ENCODE peak calls at places on chromosome 22, in six cellular contexts. A is fibroblast of lung; J is HL-60; C is effector CD4-positive, alpha-beta T cell; Z is left colon; T is NCI-H1694 treated with DMSO at 0.1 percent for 48 hours. N is an unnamed sample.

GRCh38 chr22:44550666-44551491 is 52.8 kb upstream of the RTL6 start:
- DNase-seq in T (peak), Z (peak), A (peak), J (peak), C (no peak), N (no peak)

GRCh38 chr22:20145832-20146223 is 5.0 kb downstream of the CCDC188 start:
- DNase-seq in A (no peak), T (no peak), Z (no peak), C (no peak), J (no peak), N (no peak)

GRCh38 chr22:22558071-22558971 is 744 bp downstream of the PRAME start:
- DNase-seq in J (no peak), C (no peak), T (no peak), A (no peak), Z (no peak), N (no peak)

GRCh38 chr22:43343262-43343988 is at the start of gene SCUBE1:
- DNase-seq in Z (no peak), A (no peak), C (peak), J (peak), T (peak), N (peak)

GRCh38 chr22:48618326-48618725 is 1209.3 kb downstream of the BRD1 start:
- DNase-seq in Z (no peak), T (no peak), C (no peak), J (no peak), A (no peak), N (no peak)

GRCh38 chr22:42996646-42997365 is 18.1 kb downstream of the PACSIN2 start:
- DNase-seq in J (no peak), A (no peak), T (no peak), C (no peak), Z (peak), N (no peak)

GRCh38 chr22:33680632-33681031 is 239.6 kb downstream of the LARGE1 start:
- DNase-seq in Z (no peak), A (no peak), T (no peak), J (no peak), C (no peak), N (no peak)

GRCh38 chr22:44068422-44069191 is 44.5 kb downstream of the PARVB start:
- DNase-seq in C (no peak), T (no peak), J (peak), Z (peak), A (no peak), N (no peak)

GRCh38 chr22:29693151-29693550 is 26.7 kb upstream of the CABP7 start:
- DNase-seq in J (no peak), T (no peak), C (no peak), A (no peak), Z (no peak), N (no peak)

GRCh38 chr22:50192825-50193204 is 7.1 kb downstream of the TRABD start:
- DNase-seq in Z (no peak), C (peak), A (no peak), T (no peak), J (no peak), N (no peak)

GRCh38 chr22:43345761-43346261 is 2.6 kb upstream of the SCUBE1 start:
- DNase-seq in T (no peak), A (no peak), Z (no peak), C (no peak), J (peak), N (no peak)

GRCh38 chr22:46073683-46074504 is 76.4 kb upstream of the PPARA start:
- DNase-seq in J (no peak), A (no peak), C (no peak), Z (peak), T (no peak), N (no peak)

GRCh38 chr22:27784099-27784446 is 17.5 kb downstream of the MN1 start:
- DNase-seq in A (no peak), J (no peak), C (no peak), Z (no peak), T (no peak), N (no peak)

GRCh38 chr22:46619240-46619829 is 851 bp upstream of the GRAMD4 start:
- DNase-seq in T (peak), J (peak), A (no peak), Z (no peak), C (no peak), N (no peak)

GRCh38 chr22:19011075-19011474 is 75.0 kb upstream of the PRODH start:
- DNase-seq in Z (no peak), J (no peak), T (no peak), C (no peak), A (no peak), N (no peak)

GRCh38 chr22:39947488-39948216 is 12.5 kb upstream of the TMA7B start:
- DNase-seq in J (no peak), A (no peak), Z (no peak), T (no peak), C (no peak), N (no peak)

GRCh38 chr22:43170131-43170480 is 16.8 kb downstream of the TTLL12 start:
- DNase-seq in J (no peak), T (no peak), A (no peak), C (no peak), Z (no peak), N (no peak)

GRCh38 chr22:31055322-31056159 is 25.6 kb upstream of the SMTN start:
- DNase-seq in C (no peak), A (peak), J (no peak), T (peak), Z (peak), N (no peak)

GRCh38 chr22:37237371-37238268 is 6.4 kb downstream of the RAC2 start:
- DNase-seq in J (no peak), T (no peak), Z (no peak), C (no peak), A (no peak), N (no peak)

GRCh38 chr22:39718206-39718605 is 147.7 kb downstream of the CACNA1I start:
- DNase-seq in J (no peak), T (no peak), C (no peak), Z (no peak), A (no peak), N (no peak)

GRCh38 chr22:47444746-47445065 is 682.3 kb downstream of the TBC1D22A start:
- DNase-seq in C (no peak), J (no peak), A (no peak), T (no peak), Z (no peak), N (no peak)

GRCh38 chr22:45709866-45710265 is 38.2 kb downstream of the ATXN10 start:
- DNase-seq in A (peak), J (no peak), C (no peak), Z (no peak), T (no peak), N (no peak)

GRCh38 chr22:36753916-36754315 is 22.0 kb downstream of the IFT27 start:
- DNase-seq in T (no peak), C (no peak), Z (no peak), J (no peak), A (no peak), N (no peak)

GRCh38 chr22:16957781-16958180 is 50.2 kb downstream of the GAB4 start:
- DNase-seq in J (no peak), Z (no peak), A (no peak), T (no peak), C (no peak), N (no peak)

GRCh38 chr22:37454857-37455686 is 27.8 kb upstream of the ELFN2 start:
- DNase-seq in J (no peak), T (no peak), Z (no peak), C (no peak), A (peak), N (no peak)

GRCh38 chr22:47169801-47170140 is 407.3 kb downstream of the TBC1D22A start:
- DNase-seq in T (no peak), C (no peak), J (no peak), Z (peak), A (no peak), N (no peak)

GRCh38 chr22:26800858-26801257 is 143.5 kb downstream of the MIAT start:
- DNase-seq in J (no peak), T (no peak), A (peak), C (no peak), Z (no peak), N (no peak)

GRCh38 chr22:50731811-50732624 is 6.0 kb upstream of the ACR start:
- DNase-seq in C (peak), A (peak), Z (peak), T (peak), J (peak), N (no peak)

GRCh38 chr22:27612075-27612474 is 189.5 kb downstream of the MN1 start:
- DNase-seq in T (no peak), J (no peak), A (no peak), C (no peak), Z (no peak), N (no peak)

GRCh38 chr22:18060646-18061620 is 16.9 kb upstream of the PEX26 start:
- DNase-seq in T (no peak), Z (no peak), J (no peak), A (peak), C (no peak), N (no peak)

GRCh38 chr22:17303441-17303839 is 65.8 kb upstream of the CECR2 start:
- DNase-seq in C (no peak), T (no peak), Z (no peak), J (no peak), A (no peak), N (no peak)